ENCODE peak calls at places on chromosome 21, in six cellular contexts. P, Y, H, X, F and S are unnamed samples.

GRCh38 chr21:46661627-46662366 is 26.3 kb downstream of the PRMT2 start:
- DNase-seq in X (no peak), F (no peak), Y (no peak), P (no peak), H (no peak), S (no peak)

GRCh38 chr21:46094401-46095105 is 3.4 kb upstream of the COL6A2 start:
- DNase-seq in H (no peak), X (no peak), Y (no peak), P (no peak), F (no peak), S (no peak)

GRCh38 chr21:39444406-39445145 is 1.0 kb downstream of the LCA5L start:
- DNase-seq in H (no peak), F (no peak), P (no peak), X (peak; percentile 47), Y (peak; percentile 34), S (peak; percentile 31)

GRCh38 chr21:44709426-44710293 is 1.7 kb downstream of the TSPEAR start:
- DNase-seq in F (no peak), Y (no peak), P (no peak), H (no peak), X (no peak), S (no peak)

GRCh38 chr21:41411449-41412089 is 14.5 kb upstream of the MX1 start:
- DNase-seq in P (no peak), F (no peak), H (no peak), X (no peak), Y (no peak), S (no peak)

GRCh38 chr21:46022551-46023107 is 41.1 kb downstream of the COL6A1 start:
- DNase-seq in Y (no peak), X (no peak), P (no peak), F (no peak), H (peak; percentile 87), S (no peak)

GRCh38 chr21:43948740-43949498 is 63.2 kb upstream of the TRAPPC10 start:
- DNase-seq in X (no peak), Y (no peak), H (no peak), F (no peak), P (no peak), S (no peak)

GRCh38 chr21:31505975-31506374 is 153.5 kb upstream of the SOD1 start:
- DNase-seq in H (no peak), X (peak; percentile 11), P (no peak), F (no peak), Y (no peak), S (no peak)

GRCh38 chr21:23949493-23949892 is 1657.8 kb downstream of the MRPL39 start:
- DNase-seq in Y (no peak), X (no peak), F (no peak), H (no peak), P (no peak), S (no peak)

GRCh38 chr21:35136586-35137254 is 87.6 kb upstream of the RUNX1 start:
- DNase-seq in X (no peak), H (no peak), Y (peak; percentile 55), F (no peak), P (no peak), S (no peak)

GRCh38 chr21:41064951-41065350 is 103.0 kb upstream of the BACE2 start:
- DNase-seq in X (no peak), H (no peak), F (no peak), Y (no peak), P (no peak), S (no peak)

GRCh38 chr21:44962481-44962966 is 22.7 kb downstream of the SLX9 start:
- DNase-seq in X (no peak), Y (peak; percentile 98), P (no peak), H (no peak), F (no peak), S (peak; percentile 99)

GRCh38 chr21:38741976-38742309 is 63.8 kb upstream of the ETS2 start:
- DNase-seq in P (no peak), Y (no peak), X (no peak), H (no peak), F (no peak), S (no peak)

GRCh38 chr21:41477641-41478318 is 30.2 kb downstream of the TMPRSS2 start:
- DNase-seq in P (no peak), X (no peak), F (peak; percentile 31), Y (peak; percentile 44), H (no peak), S (no peak)

GRCh38 chr21:31918250-31918775 is 45.5 kb downstream of the HUNK start:
- DNase-seq in X (no peak), P (no peak), F (no peak), Y (no peak), H (no peak), S (no peak)

GRCh38 chr21:29477941-29478340 is 179.2 kb downstream of the BACH1 start:
- DNase-seq in H (no peak), F (no peak), X (no peak), P (no peak), Y (peak; percentile 81), S (peak; percentile 51)

GRCh38 chr21:34335316-34335715 is 28.5 kb upstream of the KCNE2 start:
- DNase-seq in Y (no peak), P (no peak), X (no peak), F (peak; percentile 43), H (no peak), S (no peak)

GRCh38 chr21:33071878-33072306 is 2.0 kb downstream of the OLIG1 start:
- DNase-seq in P (no peak), F (no peak), H (no peak), X (no peak), Y (peak; percentile 18), S (no peak)
- H3K4me3 ChIP-seq in P (peak overlapping the region; percentile 46), F (peak overlapping the region; percentile 53), H (no peak overlapping the region), X (peak overlapping the region; percentile 59), Y (peak overlapping the region; percentile 12), S (peak overlapping the region; percentile 27)

GRCh38 chr21:37153193-37153934 is 80.3 kb downstream of the TTC3 start:
- DNase-seq in F (no peak), H (no peak), P (no peak), X (no peak), Y (peak; percentile 67), S (peak; percentile 76)
- H3K4me3 ChIP-seq in F (no peak overlapping the region), H (no peak overlapping the region), P (no peak overlapping the region), X (no peak overlapping the region), Y (no peak overlapping the region), S (no peak overlapping the region)

DNA sequence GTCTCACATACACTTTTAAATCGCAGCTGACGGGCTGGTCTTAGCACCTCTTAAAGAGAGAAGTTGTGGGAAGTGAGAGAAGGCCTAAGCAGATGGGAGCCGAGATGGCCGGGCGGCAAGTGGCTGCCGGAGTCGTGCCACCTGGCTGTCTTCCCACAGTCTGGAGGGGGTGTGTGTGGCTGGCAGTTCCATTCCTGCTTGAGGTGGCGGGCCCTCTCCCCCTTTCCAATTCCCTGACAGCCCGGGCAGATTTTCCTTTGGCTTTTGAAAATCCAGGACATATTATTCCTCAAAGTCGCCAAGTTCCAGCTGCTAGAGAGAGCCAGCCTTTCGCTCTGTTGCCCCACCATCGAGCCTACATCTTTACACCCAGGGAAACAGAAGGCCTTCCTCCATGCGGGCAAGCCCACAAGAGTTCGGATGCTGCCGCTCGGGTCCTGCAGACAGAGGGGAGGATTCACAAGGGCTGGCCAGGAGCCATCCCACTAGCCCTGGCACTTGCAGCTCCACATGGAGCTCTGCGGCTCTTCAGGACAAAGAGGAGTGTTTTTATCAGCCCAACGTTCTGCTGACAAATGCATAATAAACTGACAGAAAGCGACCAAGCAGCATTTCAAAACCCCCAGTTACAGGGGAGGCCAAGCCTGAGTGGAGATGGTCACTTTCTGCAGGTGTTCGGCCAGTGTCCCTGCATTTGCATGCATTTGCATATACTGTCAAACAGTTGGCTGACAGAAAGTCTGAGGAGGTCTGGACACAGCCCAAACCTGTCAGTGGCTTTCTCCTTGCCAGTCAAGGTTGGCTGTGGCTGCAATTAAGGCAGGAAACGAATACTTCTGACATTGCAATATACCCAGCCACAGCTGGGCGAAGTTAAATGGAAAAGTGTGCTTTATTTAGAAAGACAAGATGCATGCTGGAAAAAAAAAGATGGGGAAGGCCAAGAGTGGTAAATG is 45.9 kb downstream of the OLIG1 start:
- DNase-seq in H (peak; percentile 57), P (no peak), Y (no peak), F (no peak), X (peak; percentile 82), S (no peak)
- H3K4me3 ChIP-seq in H (no peak overlapping the region), P (no peak overlapping the region), Y (no peak overlapping the region), F (no peak overlapping the region), X (peak overlapping the region; percentile 10), S (no peak overlapping the region)

DNA sequence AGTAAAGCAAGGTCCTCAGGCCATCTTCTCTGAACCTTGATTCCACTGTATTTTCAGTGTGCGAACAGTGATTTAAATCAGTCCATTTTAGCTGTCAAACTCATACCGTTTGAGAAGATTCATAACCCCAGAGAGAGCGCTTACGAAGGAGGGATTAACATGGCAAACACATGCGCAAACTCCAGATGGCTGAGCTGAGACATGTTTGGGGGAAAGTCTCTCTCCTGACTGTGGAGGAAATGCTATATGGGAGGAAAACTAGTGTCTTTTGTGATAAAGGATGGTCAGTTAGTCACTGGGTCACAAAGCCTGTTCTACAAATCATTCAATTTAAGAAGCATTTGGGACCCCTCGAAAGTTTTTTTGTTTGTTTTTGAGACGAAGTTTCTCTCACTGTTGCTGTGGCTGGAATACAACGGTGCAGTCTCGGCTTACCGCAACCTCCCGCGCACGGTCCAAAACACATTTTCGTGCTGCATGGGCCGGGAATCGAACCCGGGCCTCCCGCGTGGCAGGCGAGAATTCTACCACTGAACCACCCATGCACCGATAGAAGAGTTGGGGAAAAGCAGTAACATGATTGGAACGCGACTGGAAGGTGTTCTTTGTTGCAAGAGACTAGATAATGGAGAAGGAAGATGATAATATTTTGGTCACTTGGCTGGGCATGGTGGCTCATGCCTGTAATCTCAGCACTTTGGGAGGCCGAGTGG is 58.4 kb upstream of the CXADR start:
- DNase-seq in Y (peak; percentile 87), P (no peak), H (no peak), F (peak; percentile 90), X (peak; percentile 66), S (peak; percentile 93)
- H3K4me3 ChIP-seq in Y (no peak overlapping the region), P (no peak overlapping the region), H (no peak overlapping the region), F (peak overlapping the region; percentile 48), X (no peak overlapping the region), S (no peak overlapping the region)

DNA sequence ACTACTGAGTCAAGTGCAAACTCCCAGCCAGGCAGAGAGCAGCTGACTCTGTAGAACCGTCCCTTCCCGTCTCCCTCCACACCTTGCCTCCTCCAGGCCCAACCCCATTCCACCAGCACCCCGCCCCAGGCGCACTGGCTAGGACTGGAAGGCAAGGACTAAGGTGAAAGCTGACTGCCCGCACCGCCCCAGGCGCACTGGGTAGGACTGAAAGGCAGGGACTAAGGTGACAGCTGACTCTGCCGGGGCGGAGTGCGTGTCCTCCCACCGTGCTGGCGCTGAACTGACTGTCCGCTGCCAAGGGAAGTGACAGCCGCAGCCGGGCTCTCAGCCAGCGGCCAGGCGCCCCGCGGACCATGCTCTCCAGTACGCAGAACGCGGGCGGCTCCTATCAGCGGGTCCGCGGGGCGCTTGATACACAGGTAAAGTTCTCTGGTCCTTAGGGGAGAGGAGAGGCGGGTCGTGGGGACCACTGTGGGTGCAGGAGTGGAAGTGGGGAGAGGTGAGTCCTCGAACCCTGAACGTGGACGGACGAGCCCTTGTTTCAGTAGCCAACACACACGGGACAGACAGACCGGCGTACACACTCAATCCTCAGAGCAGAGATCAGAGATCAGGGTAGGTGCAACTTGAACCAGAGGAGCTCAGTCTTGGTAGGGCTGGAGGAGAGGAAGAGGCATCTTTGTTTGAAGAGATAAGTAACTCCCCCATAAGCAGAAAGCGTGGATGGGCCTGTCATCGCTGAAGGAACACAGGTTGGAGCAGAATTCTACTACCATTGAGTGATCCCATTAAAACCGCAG is 58.0 kb downstream of the RBM11 start:
- DNase-seq in X (no peak), P (peak; percentile 26), H (no peak), F (no peak), Y (no peak), S (no peak)
- H3K4me3 ChIP-seq in X (peak overlapping the region; percentile 35), P (peak overlapping the region; percentile 26), H (no peak overlapping the region), F (no peak overlapping the region), Y (no peak overlapping the region), S (no peak overlapping the region)